ENCODE peak calls at places on chromosomes 2 and 18, in eight cellular contexts. M is cardiac muscle cell; A is tibial artery; N is OCI-LY7; Y is heart right ventricle; V is naive thymus-derived CD4-positive, alpha-beta T cell; O is psoas muscle; U is upper lobe of right lung. X is an unnamed sample. For H3K4me1, the result is how much of the 10 kb centered on the place peaks cover.

GRCh38 chr18:42792731-42793130 is 322.8 kb downstream of the RIT2 start:
- DNase-seq in M (no peak), A (no peak), N (no peak), Y (no peak), V (no peak), O (no peak), U (no peak), X (no peak)

GRCh38 chr2:182638652-182639051 is 77.4 kb upstream of the DNAJC10 start:
- DNase-seq in M (no peak), A (no peak), N (no peak), Y (no peak), V (no peak), O (no peak), U (no peak), X (no peak)

GRCh38 chr18:53789376-53790247 is 434.9 kb downstream of the MBD2 start:
- DNase-seq in M (no peak), A (no peak), N (no peak), Y (no peak), V (no peak), O (no peak), U (no peak), X (no peak)

GRCh38 chr2:24512836-24513235 is 21.8 kb downstream of the NCOA1 start:
- DNase-seq in M (peak), A (no peak), N (no peak), Y (no peak), V (no peak), O (no peak), U (no peak), X (no peak)

GRCh38 chr18:54835944-54836343 is 7.7 kb downstream of the RAB27B start:
- DNase-seq in M (no peak), A (no peak), N (no peak), Y (no peak), V (no peak), O (no peak), U (no peak), X (no peak)

GRCh38 chr2:85994897-85995647 is 106.3 kb upstream of the ST3GAL5 start:
- DNase-seq in M (no peak), A (no peak), N (no peak), Y (no peak), V (no peak), O (no peak), U (no peak), X (no peak)

GRCh38 chr2:132466428-132467028 is 49.9 kb downstream of the GPR39 start:
- DNase-seq in M (no peak), A (no peak), N (no peak), Y (no peak), V (no peak), O (no peak), U (no peak), X (no peak)

GRCh38 chr2:191105082-191105481 is 45.7 kb downstream of the STAT4 start:
- DNase-seq in M (peak), A (no peak), N (no peak), Y (no peak), V (no peak), O (no peak), U (no peak), X (no peak)

GRCh38 chr2:23988371-23988770 is 21.5 kb upstream of the MFSD2B start:
- DNase-seq in M (no peak), A (no peak), N (peak), Y (no peak), V (no peak), O (no peak), U (no peak), X (no peak)

GRCh38 chr2:131724019-131724418 is 196.3 kb downstream of the CCDC74A start:
- DNase-seq in M (peak), A (no peak), N (no peak), Y (peak), V (no peak), O (peak), U (no peak), X (no peak)

GRCh38 chr2:166031054-166031453 is 77.5 kb upstream of the TTC21B start:
- DNase-seq in M (no peak), A (no peak), N (no peak), Y (no peak), V (no peak), O (no peak), U (no peak), X (no peak)

GRCh38 chr2:215657844-215658243 is 222.0 kb upstream of the FN1 start:
- DNase-seq in M (peak), A (no peak), N (no peak), Y (no peak), V (no peak), O (no peak), U (no peak), X (no peak)

GRCh38 chr2:232503792-232504323 is 16.2 kb upstream of the ECEL1 start:
- DNase-seq in M (no peak), A (no peak), N (no peak), Y (no peak), V (no peak), O (no peak), U (no peak), X (no peak)

GRCh38 chr2:69012310-69013122 is 463 bp upstream of the ANTXR1 start:
- DNase-seq in M (no peak), A (peak), N (peak), Y (peak), V (peak), O (peak), U (peak), X (peak)

GRCh38 chr2:42788478-42788793 is 3.9 kb downstream of the HAAO start:
- DNase-seq in M (no peak), A (no peak), N (no peak), Y (no peak), V (no peak), O (no peak), U (no peak), X (no peak)

GRCh38 chr2:23235292-23235691 is 149.7 kb upstream of the KLHL29 start:
- DNase-seq in M (peak), A (no peak), N (no peak), Y (no peak), V (no peak), O (no peak), U (no peak), X (no peak)

GRCh38 chr2:229273384-229274338 is 2.6 kb upstream of the PID1 start:
- DNase-seq in M (peak), A (no peak), N (peak), Y (peak), V (no peak), O (no peak), U (peak), X (peak)

GRCh38 chr18:27996792-27997191 is 180.1 kb downstream of the CDH2 start:
- DNase-seq in M (peak), A (no peak), N (no peak), Y (no peak), V (no peak), O (no peak), U (no peak), X (no peak)

GRCh38 chr2:213149949-213150314 is 1.5 kb downstream of the IKZF2 start:
- DNase-seq in M (no peak), A (no peak), N (peak), Y (no peak), V (no peak), O (no peak), U (no peak), X (no peak)

GRCh38 chr2:105544591-105545377 is 145.9 kb upstream of the FHL2 start:
- DNase-seq in M (no peak), A (no peak), N (no peak), Y (no peak), V (no peak), O (no peak), U (no peak), X (no peak)

GRCh38 chr2:147051248-147051647 is 793.6 kb upstream of the ACVR2A start:
- DNase-seq in M (peak), A (no peak), N (no peak), Y (no peak), V (no peak), O (no peak), U (no peak), X (no peak)

GRCh38 chr18:67730884-67731283 is 214.4 kb upstream of the DSEL start:
- DNase-seq in M (peak), A (no peak), N (no peak), Y (no peak), V (no peak), O (no peak), U (no peak), X (no peak)

GRCh38 chr2:167293172-167293781 is 405.0 kb downstream of the XIRP2 start:
- DNase-seq in M (peak), A (no peak), N (no peak), Y (no peak), V (no peak), O (peak), U (peak), X (peak)
- H3K4me1 ChIP-seq in M (under half), A (under half), N (under half), Y (under half), V (under half), O (under half), U (under half), X (under half)

GRCh38 chr2:29015701-29016470 is 34.8 kb downstream of the TOGARAM2 start:
- DNase-seq in M (peak), A (no peak), N (no peak), Y (peak), V (no peak), O (no peak), U (peak), X (no peak)

GRCh38 chr2:29017716-29018275 is 36.7 kb downstream of the TOGARAM2 start:
- DNase-seq in M (no peak), A (no peak), N (no peak), Y (no peak), V (no peak), O (no peak), U (peak), X (no peak)

GRCh38 chr2:29014331-29014730 is 33.2 kb downstream of the TOGARAM2 start:
- DNase-seq in M (no peak), A (no peak), N (no peak), Y (no peak), V (peak), O (no peak), U (no peak), X (no peak)

GRCh38 chr2:29014811-29015414 is 33.8 kb downstream of the TOGARAM2 start:
- DNase-seq in M (peak), A (no peak), N (no peak), Y (peak), V (peak), O (peak), U (no peak), X (no peak)

DNA sequence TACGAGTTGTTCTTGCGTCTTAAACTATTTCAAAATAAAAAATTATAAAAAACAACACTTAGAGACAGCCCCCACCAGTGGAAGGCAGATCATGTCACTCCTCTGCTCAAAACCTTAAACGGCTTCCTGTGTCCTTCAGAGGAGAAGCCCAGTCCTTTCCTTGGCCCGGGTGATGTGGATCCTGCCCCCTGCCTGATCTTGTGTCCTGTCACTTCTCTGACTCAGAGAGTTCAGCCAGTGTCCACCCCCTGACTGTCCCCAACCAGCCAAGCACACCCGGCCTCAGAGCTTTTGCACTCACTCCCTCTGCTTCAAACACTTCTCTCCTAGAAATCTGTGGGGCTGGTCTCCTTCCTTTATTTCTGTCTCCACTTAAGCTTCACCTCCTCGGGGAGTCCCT is 35.4 kb downstream of the TOGARAM2 start:
- DNase-seq in M (no peak), A (no peak), N (no peak), Y (peak), V (no peak), O (peak), U (no peak), X (no peak)
- H3K4me3 ChIP-seq in M (no peak), A (no peak), N (no peak), Y (no peak), V (no peak), O (no peak), U (no peak), X (no peak)

DNA sequence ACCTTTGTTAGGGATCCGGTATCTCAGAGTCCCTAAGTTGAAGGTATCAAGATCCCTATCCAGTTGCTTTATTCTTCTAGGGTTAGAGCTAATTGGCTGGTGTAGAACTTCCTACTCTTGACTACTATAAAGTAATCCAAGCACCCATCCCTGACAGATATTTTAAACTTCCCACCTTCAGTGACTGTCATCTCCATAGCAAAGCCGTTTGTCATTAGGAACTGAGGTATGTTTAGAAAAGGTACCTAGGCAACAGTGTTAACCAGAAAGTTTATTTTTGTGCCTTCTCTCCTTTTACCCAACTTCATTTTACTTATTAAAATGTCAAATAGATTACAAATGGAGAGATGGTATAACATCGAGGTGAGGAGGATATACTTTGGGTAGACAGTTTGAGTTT is 4.5 kb downstream of the FAM117B start:
- DNase-seq in M (no peak), A (no peak), N (no peak), Y (no peak), V (no peak), O (no peak), U (no peak), X (no peak)
- H3K4me1 ChIP-seq in M (under half), A (under half), N (under half), Y (under half), V (under half), O (under half), U (under half), X (under half)

DNA sequence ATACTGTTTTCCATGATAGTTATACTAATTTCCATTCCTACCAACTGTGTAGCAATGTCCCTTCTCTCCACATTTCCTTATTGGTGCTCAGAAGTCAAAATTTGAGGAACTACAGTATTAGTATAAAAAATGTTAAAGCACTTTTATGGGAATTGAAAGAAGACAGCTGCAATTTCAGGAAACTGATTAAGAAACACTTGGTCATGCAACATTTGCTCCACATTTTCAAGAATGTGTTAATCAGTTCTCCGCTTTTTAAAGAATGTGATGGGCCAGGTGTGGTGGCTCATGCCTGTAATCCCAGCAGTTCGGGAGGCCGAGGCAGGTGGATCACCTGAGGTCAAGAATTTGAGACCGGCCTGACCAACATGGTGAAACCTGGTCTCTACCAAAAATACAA is 33.6 kb upstream of the MGAT4A start:
- DNase-seq in M (no peak), A (no peak), N (peak), Y (no peak), V (no peak), O (no peak), U (no peak), X (no peak)
- H3K4me3 ChIP-seq in M (no peak), A (no peak), N (no peak), Y (no peak), V (no peak), O (no peak), U (no peak), X (no peak)

DNA sequence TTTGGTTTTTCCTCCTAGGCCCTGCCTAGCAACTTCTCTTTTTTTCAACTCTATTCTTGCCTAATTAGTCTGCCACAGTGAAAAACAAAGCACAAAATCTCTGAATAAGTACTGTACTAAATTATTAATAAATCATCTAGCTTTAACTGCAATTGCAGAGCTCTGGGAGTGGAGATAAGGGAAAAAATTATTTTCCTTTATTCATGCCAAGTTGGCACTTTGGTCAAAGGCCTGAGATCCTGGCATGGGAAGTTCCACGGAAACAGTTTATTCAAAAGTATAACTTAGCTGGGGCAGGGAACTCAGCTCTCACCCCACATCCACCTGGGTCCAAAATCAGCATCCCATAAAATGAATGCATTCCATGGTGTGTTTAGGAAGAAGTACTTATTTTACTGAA is 185.2 kb upstream of the APCDD1 start:
- DNase-seq in M (no peak), A (no peak), N (no peak), Y (no peak), V (no peak), O (no peak), U (no peak), X (no peak)
- H3K4me1 ChIP-seq in M (under half), A (under half), N (under half), Y (under half), V (under half), O (under half), U (under half), X (under half)

DNA sequence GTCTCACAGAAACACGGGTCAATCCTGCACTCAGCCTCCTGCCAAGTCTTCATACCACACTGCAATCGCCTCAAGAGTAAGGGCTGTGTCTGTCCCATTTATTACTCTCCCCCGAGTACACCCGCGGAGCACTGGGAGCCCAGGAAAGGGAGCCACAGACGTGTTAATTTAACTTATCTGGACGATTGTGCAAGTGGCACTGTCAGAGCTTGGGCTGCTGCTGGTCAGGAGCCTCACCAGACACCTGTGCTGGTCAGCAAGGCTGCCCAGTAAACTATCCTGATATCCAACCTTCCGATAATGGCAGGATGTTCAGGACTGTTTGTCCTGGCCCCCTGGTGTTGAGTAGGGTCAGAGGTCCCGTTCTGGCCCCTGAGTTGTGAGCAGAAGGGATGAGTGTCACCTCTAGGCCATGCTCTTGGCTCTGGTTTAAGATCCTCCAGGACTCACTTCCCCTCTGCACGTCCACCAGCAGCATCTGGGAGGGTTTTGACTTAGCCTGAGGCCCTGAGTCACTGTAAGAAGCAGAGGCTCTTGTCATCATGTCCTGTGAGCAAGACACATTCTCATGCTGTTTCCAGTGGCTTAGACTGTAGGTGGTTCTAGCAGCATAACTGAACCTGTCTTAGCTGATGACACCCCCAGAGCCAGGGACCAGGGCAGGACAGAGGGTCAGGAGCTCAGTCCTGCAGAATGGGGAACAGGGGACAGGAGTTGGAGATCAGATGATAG is 82.5 kb upstream of the ARL4C start:
- DNase-seq in M (no peak), A (no peak), N (no peak), Y (no peak), V (no peak), O (no peak), U (no peak), X (no peak)
- H3K4me3 ChIP-seq in M (no peak), A (no peak), N (no peak), Y (no peak), V (no peak), O (no peak), U (no peak), X (no peak)

X was measured in prostate gland.